ENCODE peak calls at places on chromosomes 7 and 10, in seven cellular contexts. N, F, B, G, R, P and Z are unnamed samples. For H3K27me3, the result is how much of the 10 kb centered on the place peaks cover.

GRCh38 chr7:113015038-113015645 is 71.5 kb downstream of the GPR85 start:
- DNase-seq in N (no peak), F (peak), B (no peak), G (no peak), R (no peak), P (no peak), Z (no peak)

GRCh38 chr10:66928000-66928770 is 2.3 kb downstream of the LRRTM3 start:
- DNase-seq in N (no peak), F (no peak), B (peak), G (peak), R (no peak), P (no peak), Z (peak)

GRCh38 chr10:86357041-86357440 is 9.6 kb downstream of the GRID1 start:
- DNase-seq in N (no peak), F (no peak), B (peak), G (no peak), R (no peak), P (peak), Z (no peak)

GRCh38 chr10:72612203-72612826 is 13.6 kb downstream of the MICU1 start:
- DNase-seq in N (no peak), F (peak), B (no peak), G (no peak), R (no peak), P (no peak), Z (no peak)

GRCh38 chr10:83922246-83922860 is 217.0 kb upstream of the GHITM start:
- DNase-seq in N (no peak), F (no peak), B (no peak), G (no peak), R (no peak), P (no peak), Z (no peak)

GRCh38 chr7:158282461-158283001 is 305.1 kb downstream of the PTPRN2 start:
- DNase-seq in N (no peak), F (no peak), B (peak), G (no peak), R (no peak), P (no peak), Z (no peak)

GRCh38 chr10:3787816-3788215 is 2.8 kb upstream of the KLF6 start:
- DNase-seq in N (no peak), F (no peak), B (no peak), G (no peak), R (no peak), P (no peak), Z (no peak)

GRCh38 chr7:26060713-26061339 is 91.2 kb upstream of the NFE2L3 start:
- DNase-seq in N (no peak), F (no peak), B (no peak), G (no peak), R (no peak), P (no peak), Z (no peak)

GRCh38 chr7:131232768-131233167 is 94.9 kb upstream of the MKLN1 start:
- DNase-seq in N (no peak), F (no peak), B (no peak), G (no peak), R (no peak), P (no peak), Z (no peak)

GRCh38 chr10:60123172-60123571 is 216.8 kb upstream of the CCDC6 start:
- DNase-seq in N (peak), F (peak), B (no peak), G (no peak), R (no peak), P (no peak), Z (no peak)

GRCh38 chr10:90849956-90850749 is 7.7 kb downstream of the HTR7 start:
- DNase-seq in N (no peak), F (peak), B (no peak), G (no peak), R (no peak), P (no peak), Z (no peak)

GRCh38 chr7:92731327-92732063 is 104.9 kb downstream of the CDK6 start:
- DNase-seq in N (no peak), F (peak), B (no peak), G (no peak), R (no peak), P (no peak), Z (no peak)

GRCh38 chr7:73735526-73735905 is 3.1 kb downstream of the ABHD11 start:
- DNase-seq in N (no peak), F (no peak), B (no peak), G (no peak), R (peak), P (no peak), Z (peak)

GRCh38 chr10:63720072-63720537 is 198.9 kb downstream of the REEP3 start:
- DNase-seq in N (no peak), F (peak), B (no peak), G (peak), R (no peak), P (no peak), Z (no peak)

GRCh38 chr7:128092221-128092620 is 61.0 kb upstream of the LRRC4 start:
- DNase-seq in N (no peak), F (no peak), B (no peak), G (no peak), R (no peak), P (no peak), Z (no peak)

GRCh38 chr7:138235207-138235606 is 158.9 kb downstream of the AKR1D1 start:
- DNase-seq in N (no peak), F (no peak), B (no peak), G (no peak), R (peak), P (no peak), Z (no peak)

GRCh38 chr7:3481435-3481834 is 180.4 kb downstream of the SDK1 start:
- DNase-seq in N (no peak), F (no peak), B (no peak), G (no peak), R (no peak), P (no peak), Z (no peak)

GRCh38 chr10:49686651-49687050 is 7.2 kb downstream of the C10orf53 start:
- DNase-seq in N (no peak), F (no peak), B (no peak), G (no peak), R (no peak), P (no peak), Z (no peak)

GRCh38 chr7:39631736-39632304 is 8.4 kb downstream of the RALA start:
- DNase-seq in N (no peak), F (no peak), B (no peak), G (no peak), R (no peak), P (no peak), Z (no peak)

GRCh38 chr10:129968020-129968861 is 4.2 kb upstream of the EBF3 start:
- DNase-seq in N (no peak), F (no peak), B (peak), G (peak), R (no peak), P (peak), Z (no peak)
- H3K27me3 ChIP-seq in N (half or more), F (half or more), B (half or more), G (half or more), R (under half), P (half or more), Z (half or more)

GRCh38 chr7:16961650-16962049 is 79.9 kb upstream of the AGR3 start:
- DNase-seq in N (no peak), F (no peak), B (no peak), G (no peak), R (no peak), P (no peak), Z (no peak)
- H3K27ac ChIP-seq in N (no peak), F (no peak), B (no peak), G (no peak), R (no peak), P (no peak), Z (no peak)

GRCh38 chr7:50303894-50304157 is 690 bp upstream of the IKZF1 start:
- DNase-seq in N (no peak), F (no peak), B (no peak), G (peak), R (no peak), P (peak), Z (peak)
- H3K27me3 ChIP-seq in N (under half), F (half or more), B (under half), G (half or more), R (under half), P (under half), Z (half or more)

DNA sequence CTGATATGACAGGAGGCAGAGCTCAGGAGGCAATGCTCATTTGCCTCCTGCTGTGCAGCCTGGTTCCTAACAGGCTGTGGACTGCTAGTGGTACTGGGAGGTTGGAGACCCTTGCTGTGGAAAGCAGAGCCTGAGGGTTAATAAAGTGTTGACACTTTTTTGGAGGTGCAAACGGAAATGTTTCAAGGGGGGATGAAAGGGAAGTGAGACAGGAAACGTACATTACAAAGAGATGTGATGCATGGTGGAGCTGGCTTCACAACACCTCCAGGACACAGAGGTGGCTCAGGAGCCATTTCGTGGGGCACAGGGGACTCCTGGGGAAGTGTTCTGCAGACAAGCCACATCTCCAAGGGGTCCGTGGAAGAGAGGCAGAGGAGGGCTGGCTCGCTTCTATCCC is 137.6 kb upstream of the SVIL start:
- DNase-seq in N (no peak), F (no peak), B (no peak), G (no peak), R (no peak), P (no peak), Z (no peak)
- H3K27ac ChIP-seq in N (no peak), F (no peak), B (no peak), G (no peak), R (no peak), P (no peak), Z (no peak)

DNA sequence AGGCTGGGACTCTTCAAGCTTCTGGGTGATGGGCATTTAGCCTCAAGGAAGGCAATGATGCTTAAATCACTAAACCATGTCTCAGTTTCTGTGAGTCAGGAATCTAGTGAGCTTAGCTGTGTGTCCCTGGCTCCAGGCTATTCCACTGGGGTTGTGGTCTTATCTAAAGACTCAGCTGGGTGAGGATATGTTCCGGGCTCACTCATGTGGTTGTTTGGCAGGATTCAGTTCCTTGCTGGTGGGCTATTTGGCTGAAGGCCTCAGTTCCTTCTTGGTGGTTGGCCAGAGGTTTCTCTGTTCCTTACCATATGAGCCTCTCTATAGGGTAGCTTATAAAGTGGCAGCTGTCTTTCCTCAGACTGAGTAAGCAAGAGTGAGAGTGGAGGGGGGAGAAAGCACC is 12.0 kb downstream of the EVX1 start:
- DNase-seq in N (no peak), F (peak), B (no peak), G (no peak), R (no peak), P (no peak), Z (no peak)
- H3K27me3 ChIP-seq in N (under half), F (under half), B (under half), G (half or more), R (under half), P (half or more), Z (half or more)

DNA sequence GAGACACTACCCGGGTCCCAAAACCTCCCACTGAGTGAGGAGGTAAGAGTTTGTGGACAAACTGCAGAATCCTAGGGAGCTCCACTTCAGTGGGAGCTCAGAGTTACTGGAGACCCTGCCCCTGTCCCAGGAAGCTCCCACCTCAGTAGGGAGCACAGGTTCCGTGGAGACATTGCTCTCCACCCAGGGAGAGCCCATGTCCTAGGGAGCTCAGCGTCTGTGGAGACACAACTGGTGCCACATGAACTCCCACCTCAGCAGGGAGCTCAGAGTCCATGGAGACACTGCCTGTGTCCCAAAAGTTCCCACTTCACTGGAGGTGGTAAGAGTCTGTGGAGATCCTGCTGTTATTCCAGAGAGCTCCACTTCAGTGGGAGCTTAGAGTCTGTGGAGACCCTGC is 6.3 kb downstream of the MYO1G start:
- DNase-seq in N (no peak), F (no peak), B (no peak), G (no peak), R (no peak), P (no peak), Z (no peak)
- H3K27ac ChIP-seq in N (no peak), F (no peak), B (no peak), G (no peak), R (no peak), P (no peak), Z (no peak)

DNA sequence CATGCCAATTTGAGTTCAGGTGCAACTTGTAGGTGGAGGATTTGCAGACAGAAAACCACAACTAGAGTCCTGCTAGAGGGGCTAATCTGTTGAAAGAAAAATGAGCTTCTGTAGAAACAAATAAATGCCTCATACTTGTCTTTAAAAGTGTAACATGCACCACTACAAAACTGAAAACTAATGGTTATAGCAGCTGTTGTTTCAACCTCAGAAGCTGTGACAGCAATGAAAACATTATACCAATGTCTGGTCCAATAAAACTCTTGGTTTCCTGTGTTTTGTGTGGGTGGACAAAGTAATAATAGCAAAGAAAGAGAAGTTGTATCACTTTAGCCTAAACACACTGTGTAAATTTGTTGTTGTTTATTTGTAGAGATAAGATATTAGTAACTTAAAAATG is 3.4 kb upstream of the PPP1R9A start:
- DNase-seq in N (no peak), F (no peak), B (no peak), G (no peak), R (no peak), P (no peak), Z (no peak)
- H3K27me3 ChIP-seq in N (under half), F (under half), B (under half), G (under half), R (under half), P (under half), Z (under half)

GRCh38 chr7:150406311-150406564 is 27.1 kb downstream of the ZNF775 start:
- DNase-seq in N (no peak), F (no peak), B (no peak), G (no peak), R (no peak), P (no peak), Z (no peak)
- H3K27ac ChIP-seq in N (peak), F (no peak), B (peak), G (no peak), R (peak), P (peak), Z (peak)